ENCODE peak calls at places on chromosomes 11 and 22, in six cellular contexts. V is MM.1S; O is body of pancreas; J is CD8-positive, alpha-beta T cell; R is fibroblast of lung; H is GM12865. P is an unnamed sample.

GRCh38 chr11:32427935-32428664 is 7.2 kb downstream of the WT1 start:
- DNase-seq in H (no peak), O (no peak), J (no peak), V (no peak), R (no peak), P (no peak)

GRCh38 chr11:26905368-26905767 is 88.5 kb upstream of the FIBIN start:
- DNase-seq in V (no peak), H (peak), R (peak), O (no peak), J (no peak), P (no peak)

GRCh38 chr22:43345761-43346261 is 2.6 kb upstream of the SCUBE1 start:
- DNase-seq in R (no peak), J (no peak), H (peak), O (no peak), V (no peak), P (peak)

GRCh38 chr22:38398609-38399401 is 56.2 kb downstream of the KCNJ4 start:
- DNase-seq in O (peak), R (peak), J (peak), V (peak), H (peak), P (peak)

GRCh38 chr11:62574363-62575057 is 819 bp upstream of the EEF1G start:
- DNase-seq in J (no peak), V (peak), H (peak), R (peak), O (peak), P (peak)

GRCh38 chr11:47928426-47928825 is 51.9 kb upstream of the PTPRJ start:
- DNase-seq in V (peak), J (no peak), O (no peak), R (no peak), H (no peak), P (no peak)

GRCh38 chr11:77207618-77208313 is 79.7 kb downstream of the MYO7A start:
- DNase-seq in V (no peak), J (no peak), H (no peak), O (no peak), R (no peak), P (no peak)

GRCh38 chr11:77375114-77375513 is 73.6 kb upstream of the GDPD4 start:
- DNase-seq in R (peak), H (no peak), J (no peak), V (no peak), O (no peak), P (no peak)

GRCh38 chr22:40898850-40899357 is 37.0 kb upstream of the DNAJB7 start:
- DNase-seq in R (peak), O (no peak), J (no peak), H (peak), V (peak), P (peak)

DNA sequence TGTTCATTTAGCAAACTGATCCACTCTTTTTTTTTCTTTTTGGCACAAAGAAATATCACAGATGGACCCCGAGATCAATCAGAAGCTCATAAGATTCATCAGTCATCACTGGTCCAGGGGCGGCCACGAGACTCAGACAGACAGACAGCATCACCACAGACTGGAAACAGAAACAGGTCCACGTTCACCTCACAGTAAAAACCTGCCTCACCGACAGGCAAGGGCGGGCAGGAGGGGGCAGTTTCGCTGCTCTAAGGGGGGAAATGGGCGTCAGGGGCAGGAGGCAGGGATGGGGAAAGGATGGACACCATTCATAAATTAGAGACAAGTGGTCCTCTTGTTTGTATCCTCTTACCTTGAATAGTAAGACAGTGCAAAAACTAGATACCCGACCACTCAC is 16.5 kb downstream of the CHST1 start:
- DNase-seq in J (no peak), O (no peak), R (no peak), H (no peak), V (no peak), P (no peak)
- TF ChIP-seq CTCF in J (no peak), O (no peak), R (no peak), H (no peak), V (no peak), P (no peak)

GRCh38 chr11:128089962-128090361 is 497.4 kb downstream of the ETS1 start:
- DNase-seq in J (no peak), R (no peak), O (no peak), V (no peak), H (no peak), P (no peak)

GRCh38 chr11:128093689-128094088 is 493.7 kb downstream of the ETS1 start:
- DNase-seq in R (no peak), O (no peak), H (no peak), J (no peak), V (no peak), P (no peak)

GRCh38 chr11:128098840-128099239 is 488.5 kb downstream of the ETS1 start:
- DNase-seq in J (no peak), O (no peak), H (no peak), V (no peak), R (no peak), P (no peak)

DNA sequence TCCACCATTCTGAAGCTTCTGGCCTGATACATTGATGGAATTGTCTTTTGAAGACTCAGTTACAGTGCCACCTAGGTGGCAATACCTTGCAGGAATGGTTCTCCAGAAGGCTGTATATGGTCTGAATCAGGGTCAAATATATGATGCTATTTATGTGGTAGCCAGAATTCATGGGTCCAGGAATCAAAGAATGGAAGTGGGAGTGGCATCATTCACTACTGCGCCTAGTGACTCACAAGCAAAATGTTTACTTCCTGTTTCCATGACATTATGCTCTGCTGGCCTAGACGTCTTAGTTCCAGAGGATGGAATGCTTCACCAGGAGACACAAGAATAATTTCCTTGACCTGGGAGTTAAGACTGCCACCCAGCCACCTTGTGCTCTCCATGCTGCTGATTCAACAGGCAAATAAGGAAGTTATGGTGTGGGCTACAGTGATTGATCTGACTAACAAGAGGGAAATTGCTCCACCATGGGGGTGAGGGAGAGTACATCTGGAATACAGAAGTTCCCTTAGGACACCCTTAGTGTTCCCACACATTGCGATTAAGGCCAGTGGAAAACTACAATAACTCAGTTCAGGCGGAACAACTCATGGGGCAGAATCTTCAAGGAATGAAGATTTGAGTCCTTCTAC is 491.8 kb downstream of the ETS1 start:
- DNase-seq in O (no peak), H (no peak), V (no peak), J (no peak), R (peak), P (no peak)
- TF ChIP-seq CTCF in O (no peak), H (no peak), V (no peak), J (no peak), R (no peak), P (peak)

DNA sequence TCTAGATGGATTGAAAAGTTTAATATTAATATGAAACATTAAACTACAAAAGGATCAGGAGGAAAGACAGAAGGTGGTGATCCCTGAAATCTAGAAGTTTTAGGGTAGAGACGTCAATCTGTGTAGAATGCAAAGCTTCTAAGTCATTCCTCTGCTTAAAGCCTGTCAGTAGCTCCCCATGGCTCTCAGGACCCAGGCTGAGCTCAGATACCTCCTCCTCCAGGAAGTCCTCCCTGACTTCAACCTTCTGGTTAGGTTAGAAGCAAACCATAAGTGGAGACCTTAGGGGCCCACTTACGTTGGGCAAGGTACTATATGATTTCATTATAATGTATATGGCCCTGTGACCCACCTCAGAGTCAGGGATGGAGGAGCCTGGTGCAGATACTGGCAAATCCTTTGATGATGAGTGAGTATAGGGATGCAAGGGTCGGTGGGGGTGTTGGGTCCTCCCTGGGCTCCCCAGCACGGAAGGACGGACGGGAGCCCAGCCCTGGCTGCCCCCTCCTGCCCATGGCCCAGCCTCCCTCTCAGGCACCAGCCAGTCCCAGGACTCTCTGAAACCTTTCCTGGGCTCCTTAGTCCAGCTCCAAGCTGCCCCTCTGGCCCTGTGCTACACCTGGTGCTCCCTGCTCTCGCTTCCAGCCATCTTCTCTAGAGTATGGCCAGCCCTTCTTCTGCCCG is 3.2 kb upstream of the PPP6R3 start:
- DNase-seq in R (no peak), J (no peak), O (no peak), V (no peak), H (no peak), P (no peak)
- TF ChIP-seq CTCF in R (no peak), J (no peak), O (no peak), V (no peak), H (no peak), P (no peak)

DNA sequence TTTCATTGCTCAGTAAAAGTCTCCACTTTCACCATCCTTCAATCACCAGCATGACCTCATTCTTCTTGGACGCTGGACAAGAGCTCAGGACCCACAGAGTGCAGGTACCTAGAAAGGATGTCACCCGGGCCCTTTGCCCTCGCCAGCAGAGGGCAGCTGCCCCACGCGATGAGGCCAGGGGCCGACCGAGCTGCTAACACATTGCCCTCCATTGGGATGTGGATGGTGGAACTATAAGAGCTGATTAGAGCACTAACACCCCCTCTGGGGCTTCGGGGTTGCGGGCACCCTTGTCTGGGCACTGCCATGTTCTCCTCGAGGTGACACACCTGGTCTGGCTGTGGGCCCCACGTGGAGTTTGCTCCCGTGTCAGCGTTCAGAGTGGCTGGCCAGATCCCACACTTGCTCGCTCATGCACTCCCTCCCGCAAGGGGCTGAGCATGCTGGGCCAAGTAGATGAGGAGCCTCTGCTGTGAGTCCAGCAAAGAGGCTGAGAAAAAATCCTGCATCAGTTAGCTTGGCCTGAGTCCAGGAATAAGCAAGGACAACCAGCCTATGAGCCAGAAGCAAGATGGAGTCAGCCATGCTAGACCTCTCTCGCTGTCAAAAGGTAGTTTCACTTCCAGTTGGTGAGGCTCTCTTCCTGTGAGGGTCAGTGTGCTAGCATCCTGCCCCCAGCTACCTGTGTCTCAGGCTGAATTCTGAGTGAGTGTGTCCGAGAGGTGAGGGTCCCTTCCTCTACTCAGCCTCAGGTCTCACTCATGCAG is 9.8 kb downstream of the KRTAP5-6 start:
- DNase-seq in H (peak), R (no peak), V (no peak), O (no peak), J (no peak), P (no peak)
- TF ChIP-seq CTCF in H (no peak), R (no peak), V (peak), O (no peak), J (no peak), P (no peak)

GRCh38 chr11:35163707-35164496 is 24.9 kb downstream of the CD44 start:
- DNase-seq in V (peak), H (peak), O (no peak), R (no peak), J (no peak), P (no peak)
- TF ChIP-seq CTCF in V (peak), H (peak), O (peak), R (peak), J (peak), P (peak)

GRCh38 chr11:125728969-125729368 is 17.1 kb upstream of the PATE1 start:
- DNase-seq in H (no peak), R (no peak), O (no peak), J (no peak), V (no peak), P (no peak)

GRCh38 chr11:125720781-125721180 is 25.3 kb upstream of the PATE1 start:
- DNase-seq in J (no peak), V (no peak), H (no peak), O (no peak), R (peak), P (no peak)

DNA sequence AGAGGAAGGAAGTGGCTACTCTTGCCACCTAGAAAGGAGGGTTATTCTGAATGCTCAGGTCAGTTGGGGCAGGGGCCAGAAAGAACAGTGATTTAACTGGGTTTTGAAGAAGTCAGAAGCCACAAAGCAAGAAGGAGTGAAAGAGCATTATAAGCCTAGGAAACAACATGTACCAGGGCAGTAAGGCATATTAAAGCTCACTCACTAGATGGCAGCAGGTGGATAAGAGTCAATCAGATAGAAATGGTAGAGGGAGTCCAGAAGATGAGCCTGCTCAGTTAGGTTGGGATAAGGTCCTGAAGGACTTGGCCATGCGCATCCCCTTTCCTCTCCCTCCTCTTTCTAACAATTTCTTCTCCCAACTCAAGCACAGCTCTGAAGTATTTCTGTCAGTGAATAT is 22.0 kb upstream of the PATE1 start:
- DNase-seq in H (no peak), J (no peak), O (no peak), V (no peak), R (peak), P (no peak)
- TF ChIP-seq CTCF in H (peak), J (no peak), O (no peak), V (no peak), R (peak), P (peak)

DNA sequence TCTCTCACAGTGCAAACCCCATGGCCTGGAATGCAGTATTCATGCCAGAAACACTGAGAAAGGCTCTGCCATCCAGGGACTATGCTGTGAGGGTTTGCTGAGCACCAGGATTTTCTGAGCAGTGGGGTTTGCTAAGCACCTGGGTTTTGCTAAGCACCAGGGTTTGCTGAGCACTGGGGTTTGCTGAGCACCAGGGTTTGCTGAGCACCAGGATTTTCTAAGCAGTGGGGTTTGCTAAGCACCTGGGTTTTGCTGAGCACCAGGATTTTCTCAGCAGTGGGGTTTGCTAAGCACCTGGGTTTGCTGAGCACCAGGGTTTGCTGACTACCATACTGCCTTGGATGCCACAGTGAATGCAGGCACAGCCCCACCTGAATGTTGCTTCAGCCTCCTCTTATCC is 48.3 kb upstream of the SMIM38 start:
- DNase-seq in H (no peak), R (no peak), V (no peak), O (no peak), J (no peak), P (no peak)
- TF ChIP-seq CTCF in H (no peak), R (no peak), V (no peak), O (no peak), J (no peak), P (no peak)

GRCh38 chr11:124745835-124746620 is 6.0 kb downstream of the VSIG2 start:
- DNase-seq in O (no peak), V (peak), H (peak), J (no peak), R (no peak), P (peak)
- TF ChIP-seq CTCF in O (peak), V (peak), H (peak), J (no peak), R (peak), P (peak)